ENCODE peak calls at places on chromosome 11, in ten cellular contexts. L, D, K, V, T, Z, J, A, F and I are unnamed samples. For H3K4me1, the result is how much of the 10 kb centered on the place peaks cover.

GRCh38 chr11:120255519-120255866 is 15.6 kb downstream of the POU2F3 start:
- DNase-seq in L (no peak), D (no peak), J (no peak), T (no peak), V (no peak), Z (no peak), F (no peak), K (no peak), A (no peak), I (no peak)

GRCh38 chr11:46677991-46678740 is 22.3 kb downstream of the ARHGAP1 start:
- DNase-seq in V (no peak), Z (no peak), A (no peak), D (no peak), K (no peak), F (no peak), L (no peak), J (no peak), T (no peak), I (no peak)

GRCh38 chr11:2317354-2318050 is 15.7 kb downstream of the TSPAN32 start:
- DNase-seq in F (peak), D (no peak), K (peak), J (no peak), V (no peak), A (peak), L (no peak), Z (no peak), T (peak), I (no peak)

GRCh38 chr11:130945945-130946344 is 29.7 kb upstream of the SNX19 start:
- DNase-seq in F (no peak), D (no peak), L (no peak), Z (peak), K (peak), V (no peak), T (no peak), J (no peak), A (no peak), I (no peak)

GRCh38 chr11:102267602-102268001 is 49.7 kb upstream of the BIRC3 start:
- DNase-seq in D (no peak), K (no peak), T (peak), A (no peak), Z (no peak), L (no peak), V (peak), F (no peak), J (peak), I (no peak)

GRCh38 chr11:114399903-114400221 is 449 bp downstream of the C11orf71 start:
- DNase-seq in F (no peak), D (peak), Z (no peak), A (peak), J (peak), K (no peak), T (no peak), V (no peak), L (peak), I (no peak)

GRCh38 chr11:1440066-1440465 is 46.5 kb downstream of the MOB2 start:
- DNase-seq in V (no peak), F (no peak), J (no peak), K (no peak), A (no peak), T (no peak), Z (no peak), D (no peak), L (no peak), I (no peak)

GRCh38 chr11:74371269-74372039 is 26.8 kb downstream of the PGM2L1 start:
- DNase-seq in J (no peak), K (no peak), V (no peak), F (no peak), Z (no peak), L (no peak), A (no peak), D (no peak), T (no peak), I (no peak)

GRCh38 chr11:116233581-116233980 is 539.2 kb downstream of the BUD13 start:
- DNase-seq in L (no peak), V (no peak), T (no peak), Z (no peak), D (no peak), J (no peak), F (no peak), K (no peak), A (no peak), I (no peak)

GRCh38 chr11:108824601-108825000 is 159.7 kb downstream of the DDX10 start:
- DNase-seq in K (no peak), F (no peak), T (no peak), V (no peak), D (no peak), J (no peak), A (no peak), L (no peak), Z (no peak), I (no peak)

GRCh38 chr11:128482512-128483191 is 104.7 kb downstream of the ETS1 start:
- DNase-seq in V (no peak), L (no peak), K (peak), T (no peak), J (no peak), Z (no peak), D (no peak), F (no peak), A (no peak), I (peak)

GRCh38 chr11:4459470-4459869 is 10.4 kb downstream of the OR52K2 start:
- DNase-seq in F (no peak), D (peak), T (peak), A (no peak), L (no peak), K (no peak), Z (peak), J (no peak), V (no peak), I (no peak)

GRCh38 chr11:114290503-114291239 is 5.5 kb upstream of the NNMT start:
- DNase-seq in F (no peak), D (no peak), V (no peak), A (no peak), T (no peak), Z (no peak), L (no peak), J (no peak), K (no peak), I (no peak)

GRCh38 chr11:8338138-8338537 is 74.5 kb upstream of the LMO1 start:
- DNase-seq in J (peak), K (no peak), A (no peak), F (no peak), Z (peak), D (peak), L (peak), T (peak), V (peak), I (no peak)

GRCh38 chr11:2963112-2963754 is 28.9 kb downstream of the NAP1L4 start:
- DNase-seq in F (no peak), T (no peak), V (no peak), J (no peak), K (no peak), A (no peak), L (no peak), Z (no peak), D (no peak), I (no peak)

GRCh38 chr11:14095882-14096281 is 133.4 kb downstream of the SPON1 start:
- DNase-seq in L (no peak), V (no peak), K (no peak), A (no peak), D (no peak), T (no peak), J (no peak), Z (no peak), F (no peak), I (no peak)

GRCh38 chr11:97683733-97684132 is 1293.9 kb downstream of the JRKL start:
- DNase-seq in T (no peak), Z (no peak), J (no peak), V (peak), L (no peak), F (no peak), D (no peak), K (no peak), A (no peak), I (no peak)

GRCh38 chr11:110430267-110431211 is 791 bp downstream of the FDX1 start:
- DNase-seq in Z (peak), J (peak), A (no peak), D (no peak), F (peak), V (no peak), T (peak), K (peak), L (peak), I (peak)

GRCh38 chr11:18384157-18384641 is 10.2 kb upstream of the LDHA start:
- DNase-seq in D (no peak), J (peak), T (peak), A (peak), K (peak), V (peak), F (no peak), Z (peak), L (peak), I (peak)

GRCh38 chr11:103091024-103091423 is 936 bp downstream of the DCUN1D5 start:
- DNase-seq in T (no peak), V (peak), Z (no peak), F (no peak), K (no peak), L (no peak), A (no peak), D (no peak), J (no peak), I (no peak)

GRCh38 chr11:1874406-1875092 is 17.1 kb downstream of the PRR33 start:
- DNase-seq in J (no peak), D (peak), Z (no peak), T (no peak), L (no peak), V (no peak), F (no peak), A (no peak), K (peak), I (no peak)

GRCh38 chr11:61507962-61508824 is at the start of gene LRRC10B:
- DNase-seq in J (no peak), Z (peak), D (peak), L (peak), V (peak), A (no peak), K (no peak), T (peak), F (no peak), I (no peak)

GRCh38 chr11:67254768-67255167 is 11.5 kb upstream of the GRK2 start:
- DNase-seq in L (no peak), A (no peak), V (no peak), F (no peak), J (no peak), Z (no peak), D (no peak), T (no peak), K (peak), I (peak)

GRCh38 chr11:1916132-1916985 is 3.1 kb upstream of the TNNT3 start:
- DNase-seq in L (no peak), J (no peak), T (no peak), D (no peak), V (no peak), A (no peak), Z (no peak), F (no peak), K (no peak), I (no peak)

GRCh38 chr11:106608677-106609076 is 409.6 kb downstream of the GUCY1A2 start:
- DNase-seq in L (no peak), K (no peak), J (no peak), Z (no peak), D (no peak), F (no peak), T (no peak), A (no peak), V (no peak), I (no peak)

GRCh38 chr11:103729653-103730052 is 306.8 kb upstream of the DDI1 start:
- DNase-seq in F (no peak), L (no peak), Z (no peak), T (no peak), J (no peak), V (no peak), K (no peak), D (no peak), A (no peak), I (no peak)

GRCh38 chr11:102724904-102725515 is at the start of gene MMP8:
- DNase-seq in L (no peak), K (no peak), J (no peak), V (no peak), T (no peak), F (no peak), A (no peak), Z (no peak), D (no peak), I (no peak)

GRCh38 chr11:23688835-23689234 is 808.0 kb upstream of the LUZP2 start:
- DNase-seq in T (no peak), V (no peak), L (no peak), A (no peak), K (no peak), J (no peak), F (no peak), D (no peak), Z (no peak), I (no peak)

GRCh38 chr11:65489061-65489705 is 9.7 kb upstream of the MALAT1 start:
- DNase-seq in V (no peak), D (no peak), A (no peak), F (no peak), Z (peak), K (peak), L (peak), J (no peak), T (peak), I (peak)

GRCh38 chr11:113578715-113579250 is 103.6 kb upstream of the DRD2 start:
- DNase-seq in K (no peak), V (no peak), F (no peak), L (no peak), T (no peak), A (no peak), D (no peak), Z (no peak), J (no peak), I (no peak)

GRCh38 chr11:117005758-117006157 is 92.5 kb downstream of the SIK3 start:
- DNase-seq in J (no peak), D (no peak), L (no peak), K (no peak), A (no peak), V (no peak), F (no peak), Z (no peak), T (no peak), I (no peak)

GRCh38 chr11:22162754-22163153 is 30.1 kb upstream of the ANO5 start:
- DNase-seq in K (no peak), Z (peak), T (no peak), V (no peak), A (no peak), J (no peak), D (no peak), F (no peak), L (no peak), I (no peak)

GRCh38 chr11:60349990-60350389 is 22.9 kb downstream of the MS4A6E start:
- DNase-seq in J (no peak), A (no peak), Z (no peak), V (no peak), K (no peak), L (no peak), T (no peak), F (no peak), D (no peak), I (no peak)

GRCh38 chr11:68053981-68054812 is 15.4 kb downstream of the TCIRG1 start:
- DNase-seq in D (no peak), L (no peak), A (no peak), J (no peak), F (no peak), K (no peak), Z (no peak), V (no peak), T (no peak), I (no peak)

GRCh38 chr11:115784796-115785521 is 280.7 kb upstream of the CADM1 start:
- DNase-seq in L (no peak), J (no peak), K (no peak), T (no peak), Z (peak), V (no peak), D (no peak), A (no peak), F (no peak), I (no peak)

GRCh38 chr11:72243567-72244316 is at the start of gene PHOX2A:
- DNase-seq in Z (no peak), D (no peak), V (no peak), T (no peak), F (no peak), L (peak), K (no peak), A (no peak), J (no peak), I (no peak)

DNA sequence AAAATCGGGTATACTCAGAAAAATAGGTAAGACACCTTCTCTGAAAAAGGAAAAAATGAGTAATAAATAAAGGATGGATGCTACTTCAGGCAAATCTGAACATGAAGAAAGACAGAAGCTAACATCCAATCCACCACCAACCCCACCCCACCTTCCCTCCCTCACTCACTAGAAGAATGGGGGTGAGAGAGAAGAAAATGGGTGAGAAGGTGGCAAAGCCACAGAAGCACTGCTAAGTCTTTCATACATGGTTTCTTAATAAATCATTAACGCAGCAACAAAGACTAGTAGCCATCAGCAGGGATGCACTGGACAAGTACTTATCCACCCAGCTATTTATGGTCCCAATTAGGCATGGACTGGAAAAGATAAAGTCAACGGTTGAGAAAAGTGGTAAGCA is 5.9 kb downstream of the FHIP1B start:
- DNase-seq in Z (no peak), L (no peak), A (no peak), K (no peak), J (no peak), V (no peak), D (no peak), T (no peak), F (no peak), I (no peak)
- H3K27ac ChIP-seq in Z (no peak), L (no peak), A (no peak), K (no peak), J (no peak), V (no peak), D (no peak), T (peak), F (no peak), I (no peak)

GRCh38 chr11:69449320-69450063 is 32.0 kb upstream of the LINC01488 start:
- DNase-seq in Z (no peak), D (peak), T (peak), V (peak), J (no peak), K (peak), A (no peak), L (peak), F (no peak), I (no peak)

GRCh38 chr11:69446108-69446507 is 35.4 kb upstream of the LINC01488 start:
- DNase-seq in T (no peak), V (no peak), K (no peak), L (no peak), J (no peak), F (no peak), Z (no peak), D (no peak), A (no peak), I (no peak)

GRCh38 chr11:69450064-69450856 is 31.2 kb upstream of the LINC01488 start:
- DNase-seq in V (no peak), F (no peak), T (no peak), D (no peak), L (no peak), A (no peak), K (no peak), Z (no peak), J (no peak), I (no peak)

GRCh38 chr11:69448471-69449284 is 32.8 kb upstream of the LINC01488 start:
- DNase-seq in F (no peak), L (no peak), A (no peak), T (no peak), J (no peak), D (no peak), K (no peak), V (peak), Z (no peak), I (no peak)

GRCh38 chr11:69447786-69448185 is 33.7 kb upstream of the LINC01488 start:
- DNase-seq in T (no peak), D (peak), Z (no peak), V (no peak), F (no peak), J (peak), K (no peak), L (no peak), A (no peak), I (no peak)
- H3K4me1 ChIP-seq in T (under half), D (half or more), Z (under half), V (half or more), F (under half), J (under half), K (under half), L (under half), A (under half), I (under half)

DNA sequence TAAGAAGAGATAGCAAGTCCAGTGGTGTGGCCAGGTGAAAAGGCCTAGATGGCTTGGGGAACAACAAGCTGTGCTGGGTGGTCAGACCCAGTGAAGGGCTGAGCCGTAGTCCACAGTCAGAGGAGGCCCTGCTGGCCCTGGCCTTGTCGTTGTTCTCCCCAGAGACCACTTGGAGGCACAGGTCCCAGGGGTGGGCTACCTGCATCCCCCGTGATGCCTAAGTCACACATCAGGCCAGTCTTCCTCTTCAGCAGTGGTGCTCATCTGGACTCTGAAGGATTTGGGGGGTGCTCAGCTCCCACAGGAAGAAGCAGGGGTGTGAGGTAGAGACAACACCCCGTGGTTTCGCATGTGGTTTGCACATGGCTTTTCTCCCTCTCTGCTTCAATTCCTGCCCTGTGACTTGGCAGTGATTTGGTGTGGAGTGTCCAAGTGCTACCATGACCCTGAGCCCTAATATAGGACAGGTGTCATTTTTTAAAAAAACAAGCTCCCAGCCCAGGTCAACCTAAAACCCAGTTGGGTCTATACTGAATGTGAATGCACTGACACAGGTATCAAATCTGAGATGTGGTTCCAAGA is 51.0 kb downstream of the ALX4 start:
- DNase-seq in T (no peak), K (no peak), D (no peak), F (no peak), J (no peak), A (no peak), V (no peak), Z (no peak), L (no peak), I (no peak)
- H3K4me3 ChIP-seq in T (no peak), K (no peak), D (no peak), F (no peak), J (no peak), A (no peak), V (no peak), Z (no peak), L (no peak), I (no peak)

DNA sequence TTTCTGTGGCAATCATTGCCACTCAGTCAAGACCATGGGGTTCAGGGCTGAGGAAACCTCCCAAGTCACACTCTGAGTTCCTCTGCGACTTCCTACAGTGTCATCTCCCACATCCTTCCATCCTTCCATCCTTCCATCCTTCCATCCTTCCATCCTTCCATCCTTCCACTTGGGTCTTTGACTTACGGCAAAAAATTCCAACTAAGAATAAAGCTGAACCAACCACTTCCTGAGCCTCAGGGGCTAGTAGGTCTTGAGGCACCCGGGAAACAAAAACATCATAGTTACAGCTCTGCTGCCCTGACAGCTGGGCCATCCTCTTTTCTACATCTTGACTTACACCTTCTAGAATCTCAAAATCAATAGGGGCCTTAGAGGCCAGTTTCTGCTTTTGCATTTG is 32.1 kb downstream of the EHF start:
- DNase-seq in J (no peak), V (no peak), F (no peak), L (no peak), D (no peak), K (no peak), Z (no peak), T (no peak), A (no peak), I (no peak)
- H3K27ac ChIP-seq in J (peak), V (no peak), F (no peak), L (no peak), D (peak), K (no peak), Z (no peak), T (peak), A (peak), I (no peak)

GRCh38 chr11:134270250-134270714 is 5.9 kb upstream of the GLB1L3 start:
- DNase-seq in V (peak), Z (no peak), D (no peak), J (no peak), A (no peak), L (no peak), K (no peak), F (no peak), T (peak), I (peak)
- H3K4me1 ChIP-seq in V (under half), Z (under half), D (under half), J (under half), A (under half), L (under half), K (under half), F (under half), T (under half), I (under half)

GRCh38 chr11:78930810-78931209 is 356.1 kb upstream of the NARS2 start:
- DNase-seq in K (peak), L (no peak), A (no peak), D (no peak), J (no peak), V (no peak), T (no peak), F (no peak), Z (no peak), I (no peak)

GRCh38 chr11:78927511-78927910 is 352.8 kb upstream of the NARS2 start:
- DNase-seq in D (no peak), A (no peak), V (no peak), F (no peak), Z (no peak), K (no peak), T (no peak), L (no peak), J (no peak), I (no peak)

GRCh38 chr11:78929092-78929905 is 354.6 kb upstream of the NARS2 start:
- DNase-seq in D (no peak), F (no peak), V (no peak), A (no peak), K (no peak), Z (no peak), L (no peak), J (no peak), T (no peak), I (no peak)

GRCh38 chr11:78931891-78932290 is 357.2 kb upstream of the NARS2 start:
- DNase-seq in D (no peak), V (no peak), Z (no peak), F (no peak), T (no peak), J (no peak), A (no peak), L (no peak), K (no peak), I (no peak)

GRCh38 chr11:78929906-78930220 is 355.2 kb upstream of the NARS2 start:
- DNase-seq in L (no peak), D (no peak), V (no peak), A (no peak), K (no peak), Z (no peak), J (no peak), F (no peak), T (no peak), I (no peak)
- H3K4me3 ChIP-seq in L (no peak), D (no peak), V (no peak), A (no peak), K (no peak), Z (no peak), J (no peak), F (no peak), T (no peak), I (no peak)

GRCh38 chr11:124915541-124916369 is 3.3 kb upstream of the HEPN1 start:
- DNase-seq in K (no peak), F (no peak), J (no peak), T (no peak), A (no peak), V (no peak), L (no peak), D (no peak), Z (no peak), I (no peak)
- H3K27ac ChIP-seq in K (no peak), F (no peak), J (no peak), T (no peak), A (no peak), V (no peak), L (no peak), D (no peak), Z (no peak), I (no peak)